ENCODE peak calls at places on chromosome 7, in four cellular contexts. F, J, I and U are unnamed samples.

GRCh38 chr7:13279854-13280435 is 592.5 kb downstream of the ARL4A start:
- DNase-seq in F (no peak), J (peak), I (no peak), U (no peak)

GRCh38 chr7:149666360-149666905 is 107.0 kb downstream of the ZNF467 start:
- DNase-seq in F (no peak), J (no peak), I (no peak), U (no peak)

GRCh38 chr7:630539-630938 is 96.0 kb upstream of the DNAAF5 start:
- DNase-seq in F (no peak), J (no peak), I (peak), U (no peak)

GRCh38 chr7:101185258-101185839 is 5.3 kb upstream of the NAT16 start:
- DNase-seq in F (no peak), J (peak), I (no peak), U (no peak)

GRCh38 chr7:138388673-138389491 is 71.2 kb upstream of the TRIM24 start:
- DNase-seq in F (no peak), J (no peak), I (no peak), U (no peak)

GRCh38 chr7:126302639-126303038 is 950.1 kb downstream of the GRM8 start:
- DNase-seq in F (no peak), J (no peak), I (no peak), U (no peak)

GRCh38 chr7:23474098-23474828 is 4.0 kb upstream of the IGF2BP3 start:
- DNase-seq in F (peak), J (peak), I (peak), U (peak)

GRCh38 chr7:80312139-80312661 is 177.6 kb downstream of the GNAI1 start:
- DNase-seq in F (peak), J (peak), I (no peak), U (peak)

GRCh38 chr7:150373049-150373801 is 4.6 kb downstream of the REPIN1 start:
- DNase-seq in F (no peak), J (no peak), I (no peak), U (no peak)

GRCh38 chr7:98321301-98321700 is 39.8 kb downstream of the BRI3 start:
- DNase-seq in F (no peak), J (no peak), I (no peak), U (no peak)

GRCh38 chr7:17849504-17849903 is 90.8 kb downstream of the SNX13 start:
- DNase-seq in F (no peak), J (peak), I (no peak), U (no peak)

GRCh38 chr7:91357379-91357778 is 93.1 kb downstream of the FZD1 start:
- DNase-seq in F (no peak), J (no peak), I (no peak), U (no peak)

GRCh38 chr7:127437772-127438330 is 45.3 kb upstream of the ZNF800 start:
- DNase-seq in F (peak), J (peak), I (no peak), U (peak)

GRCh38 chr7:108368466-108368865 is 87.8 kb downstream of the NRCAM start:
- DNase-seq in F (no peak), J (no peak), I (no peak), U (no peak)

GRCh38 chr7:105321754-105322455 is 66.8 kb downstream of the SRPK2 start:
- DNase-seq in F (no peak), J (no peak), I (no peak), U (no peak)

GRCh38 chr7:33789871-33790270 is 115.5 kb upstream of the BMPER start:
- DNase-seq in F (no peak), J (peak), I (no peak), U (no peak)

GRCh38 chr7:158812684-158813083 is 16.6 kb downstream of the ESYT2 start:
- DNase-seq in F (no peak), J (no peak), I (no peak), U (no peak)

GRCh38 chr7:41891967-41892755 is 189.3 kb upstream of the INHBA start:
- DNase-seq in F (no peak), J (no peak), I (no peak), U (no peak)

GRCh38 chr7:47979145-47979831 is at the start of gene HUS1:
- DNase-seq in F (peak), J (peak), I (peak), U (peak)

GRCh38 chr7:140230517-140230861 is 53.7 kb upstream of the KDM7A start:
- DNase-seq in F (no peak), J (no peak), I (peak), U (no peak)

GRCh38 chr7:83655951-83656556 is 7.1 kb upstream of the SEMA3E start:
- DNase-seq in F (peak), J (peak), I (no peak), U (no peak)

GRCh38 chr7:156429514-156429913 is 211.1 kb upstream of the RNF32 start:
- DNase-seq in F (no peak), J (no peak), I (no peak), U (no peak)

GRCh38 chr7:15737586-15737985 is 51.1 kb upstream of the MEOX2 start:
- DNase-seq in F (no peak), J (no peak), I (no peak), U (no peak)

GRCh38 chr7:134782121-134782623 is 2.7 kb downstream of the CALD1 start:
- DNase-seq in F (no peak), J (peak), I (no peak), U (no peak)

GRCh38 chr7:711967-712600 is 14.4 kb upstream of the DNAAF5 start:
- DNase-seq in F (no peak), J (no peak), I (peak), U (no peak)

GRCh38 chr7:66883716-66884115 is 37.3 kb upstream of the TMEM248 start:
- DNase-seq in F (no peak), J (peak), I (no peak), U (no peak)

GRCh38 chr7:50406935-50407334 is 43.2 kb downstream of the FIGNL1 start:
- DNase-seq in F (no peak), J (no peak), I (no peak), U (no peak)

GRCh38 chr7:80346704-80347103 is 165.2 kb downstream of the GNAT3 start:
- DNase-seq in F (no peak), J (peak), I (no peak), U (no peak)

GRCh38 chr7:137943132-137943551 is 58.7 kb downstream of the CREB3L2 start:
- DNase-seq in F (no peak), J (peak), I (peak), U (no peak)